ENCODE peak calls at places on chromosomes 4 and X, in four cellular contexts. F, V, A and W are unnamed samples.

GRCh38 chr4:124903995-124904722 is 191.6 kb upstream of the ANKRD50 start:
- DNase-seq in V (peak), F (no peak), A (peak), W (no peak)

GRCh38 chr4:146398404-146398803 is 123.3 kb downstream of the SLC10A7 start:
- DNase-seq in A (no peak), V (no peak), F (no peak), W (no peak)

GRCh38 chrX:103215037-103215767 is at the start of gene BEX4:
- DNase-seq in F (peak), A (no peak), V (peak), W (no peak)

GRCh38 chr4:94208918-94209317 is 1.3 kb downstream of the SMARCAD1 start:
- DNase-seq in F (no peak), A (no peak), V (no peak), W (no peak)

GRCh38 chr4:3529363-3529762 is 2.9 kb downstream of the LRPAP1 start:
- DNase-seq in F (no peak), V (peak), A (no peak), W (no peak)

GRCh38 chr4:154985673-154986072 is 204.6 kb downstream of the RBM46 start:
- DNase-seq in V (no peak), A (no peak), F (no peak), W (no peak)

GRCh38 chr4:158347596-158347995 is 137.3 kb downstream of the TMEM144 start:
- DNase-seq in V (no peak), A (no peak), F (no peak), W (no peak)

GRCh38 chr4:187010052-187010451 is 286.4 kb upstream of the FAT1 start:
- DNase-seq in V (no peak), F (no peak), A (no peak), W (no peak)

GRCh38 chr4:26385690-26386089 is 64.9 kb downstream of the RBPJ start:
- DNase-seq in F (no peak), A (no peak), V (no peak), W (no peak)

GRCh38 chr4:141028024-141028529 is 105.2 kb downstream of the RNF150 start:
- DNase-seq in A (peak), F (no peak), V (no peak), W (no peak)

GRCh38 chr4:1381181-1381621 is 25.0 kb downstream of the NKX1-1 start:
- DNase-seq in F (no peak), A (no peak), V (no peak), W (no peak)